ENCODE peak calls at places on chromosomes 4 and X, in eight cellular contexts. One of them, this sample, is unnamed. For H3K36me3, the result is how much of the 10 kb centered on the place peaks cover.

GRCh38 chrX:49101629-49101984 is 21.9 kb upstream of the WDR45 start:
- DNase-seq in GM23248: no peak
- DNase-seq in small intestine: no peak
- DNase-seq in body of pancreas: no peak
- DNase-seq in mesendoderm: peak
- DNase-seq in tibial nerve: no peak
- DNase-seq in neural progenitor cell: no peak
- DNase-seq in neuronal stem cell: no peak
- DNase-seq in this sample: no peak

GRCh38 chrX:38452603-38453002 is 100.2 kb downstream of the OTC start:
- DNase-seq in tibial nerve: no peak
- DNase-seq in GM23248: no peak
- DNase-seq in mesendoderm: no peak
- DNase-seq in neuronal stem cell: no peak
- DNase-seq in body of pancreas: no peak
- DNase-seq in small intestine: peak
- DNase-seq in neural progenitor cell: no peak
- DNase-seq in this sample: no peak

GRCh38 chr4:187276786-187277408 is 553.2 kb upstream of the FAT1 start:
- DNase-seq in body of pancreas: no peak
- DNase-seq in mesendoderm: no peak
- DNase-seq in small intestine: peak
- DNase-seq in neural progenitor cell: no peak
- DNase-seq in tibial nerve: no peak
- DNase-seq in GM23248: peak
- DNase-seq in neuronal stem cell: no peak
- DNase-seq in this sample: no peak

GRCh38 chr4:104901438-104901837 is 245.2 kb upstream of the TET2 start:
- DNase-seq in small intestine: no peak
- DNase-seq in mesendoderm: peak
- DNase-seq in neuronal stem cell: no peak
- DNase-seq in body of pancreas: no peak
- DNase-seq in neural progenitor cell: peak
- DNase-seq in GM23248: no peak
- DNase-seq in tibial nerve: no peak
- DNase-seq in this sample: no peak

GRCh38 chrX:47587091-47587891 is 5.1 kb downstream of the TIMP1 start:
- DNase-seq in body of pancreas: no peak
- DNase-seq in neuronal stem cell: no peak
- DNase-seq in small intestine: no peak
- DNase-seq in GM23248: peak
- DNase-seq in tibial nerve: no peak
- DNase-seq in neural progenitor cell: no peak
- DNase-seq in mesendoderm: no peak
- DNase-seq in this sample: no peak

GRCh38 chr4:10320130-10320529 is 137.1 kb downstream of the ZNF518B start:
- DNase-seq in GM23248: no peak
- DNase-seq in small intestine: peak
- DNase-seq in neural progenitor cell: no peak
- DNase-seq in neuronal stem cell: no peak
- DNase-seq in body of pancreas: no peak
- DNase-seq in mesendoderm: no peak
- DNase-seq in tibial nerve: no peak
- DNase-seq in this sample: no peak

GRCh38 chr4:25441519-25442117 is 64.6 kb downstream of the ANAPC4 start:
- DNase-seq in neuronal stem cell: peak
- DNase-seq in small intestine: peak
- DNase-seq in neural progenitor cell: peak
- DNase-seq in tibial nerve: no peak
- DNase-seq in body of pancreas: peak
- DNase-seq in mesendoderm: peak
- DNase-seq in GM23248: peak
- DNase-seq in this sample: peak

GRCh38 chr4:149823770-149824221 is 8.2 kb upstream of the IQCM start:
- DNase-seq in neuronal stem cell: no peak
- DNase-seq in body of pancreas: no peak
- DNase-seq in GM23248: peak
- DNase-seq in neural progenitor cell: no peak
- DNase-seq in small intestine: no peak
- DNase-seq in tibial nerve: no peak
- DNase-seq in mesendoderm: no peak
- DNase-seq in this sample: peak

GRCh38 chrX:124028177-124028576 is 66.7 kb downstream of the STAG2 start:
- DNase-seq in GM23248: peak
- DNase-seq in small intestine: no peak
- DNase-seq in mesendoderm: no peak
- DNase-seq in body of pancreas: no peak
- DNase-seq in tibial nerve: no peak
- DNase-seq in neuronal stem cell: no peak
- DNase-seq in neural progenitor cell: no peak
- DNase-seq in this sample: no peak

GRCh38 chr4:184097240-184097619 is 120.4 kb downstream of the ENPP6 start:
- DNase-seq in small intestine: peak
- DNase-seq in tibial nerve: peak
- DNase-seq in body of pancreas: no peak
- DNase-seq in GM23248: peak
- DNase-seq in neural progenitor cell: peak
- DNase-seq in mesendoderm: peak
- DNase-seq in neuronal stem cell: no peak
- DNase-seq in this sample: no peak

GRCh38 chr4:89069481-89069880 is 12.5 kb upstream of the FAM13A start:
- DNase-seq in neural progenitor cell: no peak
- DNase-seq in body of pancreas: no peak
- DNase-seq in GM23248: no peak
- DNase-seq in neuronal stem cell: no peak
- DNase-seq in tibial nerve: no peak
- DNase-seq in small intestine: no peak
- DNase-seq in mesendoderm: no peak
- DNase-seq in this sample: no peak

GRCh38 chrX:115311666-115312065 is 22.2 kb downstream of the LUZP4 start:
- DNase-seq in neural progenitor cell: peak
- DNase-seq in GM23248: no peak
- DNase-seq in mesendoderm: peak
- DNase-seq in body of pancreas: peak
- DNase-seq in tibial nerve: no peak
- DNase-seq in small intestine: no peak
- DNase-seq in neuronal stem cell: no peak
- DNase-seq in this sample: no peak

GRCh38 chr4:8556341-8557150 is 23.6 kb upstream of the GPR78 start:
- DNase-seq in mesendoderm: peak
- DNase-seq in body of pancreas: no peak
- DNase-seq in GM23248: peak
- DNase-seq in neural progenitor cell: no peak
- DNase-seq in neuronal stem cell: no peak
- DNase-seq in tibial nerve: no peak
- DNase-seq in small intestine: no peak
- DNase-seq in this sample: no peak

GRCh38 chr4:71235321-71236206 is 103.3 kb upstream of the SLC4A4 start:
- DNase-seq in neuronal stem cell: no peak
- DNase-seq in tibial nerve: no peak
- DNase-seq in neural progenitor cell: no peak
- DNase-seq in mesendoderm: no peak
- DNase-seq in GM23248: no peak
- DNase-seq in body of pancreas: no peak
- DNase-seq in small intestine: no peak
- DNase-seq in this sample: no peak
- H3K27ac ChIP-seq in neuronal stem cell: no peak
- H3K27ac ChIP-seq in tibial nerve: no peak
- H3K27ac ChIP-seq in neural progenitor cell: no peak
- H3K27ac ChIP-seq in mesendoderm: no peak
- H3K27ac ChIP-seq in GM23248: no peak
- H3K27ac ChIP-seq in body of pancreas: no peak
- H3K27ac ChIP-seq in small intestine: no peak
- H3K27ac ChIP-seq in this sample: no peak

GRCh38 chr4:7016086-7016485 is 27.1 kb upstream of the TADA2B start:
- DNase-seq in body of pancreas: no peak
- DNase-seq in neural progenitor cell: no peak
- DNase-seq in neuronal stem cell: no peak
- DNase-seq in mesendoderm: no peak
- DNase-seq in tibial nerve: no peak
- DNase-seq in GM23248: no peak
- DNase-seq in small intestine: no peak
- DNase-seq in this sample: no peak
- H3K36me3 ChIP-seq in body of pancreas: under half
- H3K36me3 ChIP-seq in neural progenitor cell: under half
- H3K36me3 ChIP-seq in neuronal stem cell: half or more
- H3K36me3 ChIP-seq in mesendoderm: under half
- H3K36me3 ChIP-seq in tibial nerve: under half
- H3K36me3 ChIP-seq in GM23248: under half
- H3K36me3 ChIP-seq in small intestine: under half
- H3K36me3 ChIP-seq in this sample: under half

DNA sequence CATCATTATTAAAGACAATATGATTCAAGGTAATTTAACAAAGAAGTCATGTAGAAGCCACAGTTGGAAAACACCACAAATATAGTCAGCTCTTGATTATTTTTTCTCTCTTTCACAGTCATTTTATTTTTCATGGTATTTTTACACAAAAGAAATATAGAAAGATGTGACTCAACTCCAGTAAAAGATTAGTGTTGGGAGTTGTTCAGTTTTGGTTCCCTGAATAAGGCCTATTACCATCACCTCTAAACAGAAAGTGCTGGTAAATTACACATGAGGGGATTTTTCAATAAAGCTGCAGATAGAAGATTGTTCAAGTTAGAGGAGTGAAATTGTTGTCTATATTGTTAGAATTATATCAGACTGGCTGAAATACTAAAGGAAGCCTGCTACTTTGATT is 107.0 kb downstream of the DDIT4L start:
- DNase-seq in small intestine: no peak
- DNase-seq in mesendoderm: no peak
- DNase-seq in neural progenitor cell: no peak
- DNase-seq in tibial nerve: no peak
- DNase-seq in GM23248: no peak
- DNase-seq in neuronal stem cell: no peak
- DNase-seq in body of pancreas: no peak
- DNase-seq in this sample: no peak
- H3K4me3 ChIP-seq in small intestine: no peak
- H3K4me3 ChIP-seq in mesendoderm: no peak
- H3K4me3 ChIP-seq in neural progenitor cell: no peak
- H3K4me3 ChIP-seq in tibial nerve: no peak
- H3K4me3 ChIP-seq in GM23248: no peak
- H3K4me3 ChIP-seq in neuronal stem cell: no peak
- H3K4me3 ChIP-seq in body of pancreas: no peak
- H3K4me3 ChIP-seq in this sample: no peak

DNA sequence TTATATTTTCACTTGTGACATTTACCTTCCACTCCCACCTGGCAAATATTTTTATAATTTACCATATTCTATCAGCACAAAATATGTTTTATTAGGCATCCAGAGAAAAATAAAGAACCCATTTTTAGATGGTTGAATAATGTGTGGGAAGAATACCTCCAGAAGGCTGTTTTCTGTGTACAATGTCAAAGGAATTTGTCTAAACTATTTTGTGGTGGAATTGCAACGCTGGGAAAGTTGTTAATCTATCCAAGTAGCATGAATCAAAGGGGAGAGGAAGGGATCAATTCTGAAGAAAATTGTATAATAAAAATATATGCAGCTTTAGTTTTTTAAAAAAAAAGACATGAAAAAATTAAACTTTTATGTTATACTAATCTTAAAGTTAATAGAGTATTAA is 706.5 kb downstream of the FSTL5 start:
- DNase-seq in GM23248: no peak
- DNase-seq in tibial nerve: no peak
- DNase-seq in neural progenitor cell: no peak
- DNase-seq in neuronal stem cell: no peak
- DNase-seq in small intestine: no peak
- DNase-seq in body of pancreas: no peak
- DNase-seq in mesendoderm: no peak
- DNase-seq in this sample: no peak
- H3K27ac ChIP-seq in GM23248: no peak
- H3K27ac ChIP-seq in tibial nerve: no peak
- H3K27ac ChIP-seq in neural progenitor cell: no peak
- H3K27ac ChIP-seq in neuronal stem cell: no peak
- H3K27ac ChIP-seq in small intestine: no peak
- H3K27ac ChIP-seq in body of pancreas: no peak
- H3K27ac ChIP-seq in mesendoderm: no peak
- H3K27ac ChIP-seq in this sample: no peak

DNA sequence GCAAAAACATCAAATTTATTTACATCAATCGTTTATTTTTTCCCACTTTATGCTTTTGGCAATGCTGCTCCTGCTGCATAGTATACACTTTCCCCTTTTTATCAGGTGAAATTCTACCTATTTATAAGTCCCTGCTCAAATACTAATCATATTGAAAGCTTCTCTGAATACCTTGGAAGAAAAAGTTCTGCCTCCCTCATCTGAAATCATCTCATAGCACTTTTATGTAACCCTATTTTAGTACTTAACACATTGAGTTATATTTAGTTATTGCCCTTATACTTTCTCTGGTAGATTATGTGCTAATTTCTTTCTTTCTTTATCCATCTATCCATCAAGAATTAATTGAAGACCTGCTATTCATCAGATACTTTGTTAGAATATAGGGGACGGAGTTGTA is 1.1 kb upstream of the WDR17 start:
- DNase-seq in neuronal stem cell: no peak
- DNase-seq in neural progenitor cell: no peak
- DNase-seq in mesendoderm: no peak
- DNase-seq in body of pancreas: no peak
- DNase-seq in GM23248: no peak
- DNase-seq in tibial nerve: no peak
- DNase-seq in small intestine: no peak
- DNase-seq in this sample: no peak
- H3K36me3 ChIP-seq in neuronal stem cell: under half
- H3K36me3 ChIP-seq in neural progenitor cell: under half
- H3K36me3 ChIP-seq in mesendoderm: under half
- H3K36me3 ChIP-seq in body of pancreas: under half
- H3K36me3 ChIP-seq in GM23248: under half
- H3K36me3 ChIP-seq in tibial nerve: under half
- H3K36me3 ChIP-seq in small intestine: under half
- H3K36me3 ChIP-seq in this sample: under half